ENCODE peak calls at places on chromosomes 5 and 9, in six cellular contexts. X is SIG-M5, H is mesendoderm, N is T47D, F is cerebellum, D is stomach. T is an unnamed sample.
A peak's percentile ranks its signal among the peaks of the same experiment; 100 is the strongest.

GRCh38 chr5:149853019-149853648 is 91.5 kb downstream of the PDE6A start:
- DNase-seq in X (no peak), H (peak; percentile 82), N (peak; percentile 82), F (peak; percentile 75), D (peak; percentile 80), T (no peak)

GRCh38 chr9:32524558-32525461 is 1.2 kb downstream of the RIGI start:
- DNase-seq in X (no peak), H (peak; percentile 93), N (peak; percentile 70), F (no peak), D (peak; percentile 71), T (no peak)

GRCh38 chr9:127290666-127291065 is 26.1 kb downstream of the GARNL3 start:
- DNase-seq in X (no peak), H (no peak), N (no peak), F (no peak), D (no peak), T (no peak)

GRCh38 chr5:135203593-135204036 is 169.6 kb upstream of the PITX1 start:
- DNase-seq in X (no peak), H (peak; percentile 48), N (peak; percentile 69), F (no peak), D (no peak), T (no peak)

GRCh38 chr9:128946945-128947422 is 419 bp downstream of the DOLK start:
- DNase-seq in X (no peak), H (peak; percentile 29), N (peak; percentile 44), F (peak; percentile 56), D (peak; percentile 33), T (no peak)

GRCh38 chr5:175257847-175258194 is 186.2 kb downstream of the DRD1 start:
- DNase-seq in X (no peak), H (no peak), N (no peak), F (no peak), D (no peak), T (no peak)

GRCh38 chr9:93679536-93680444 is 103.4 kb downstream of the PHF2 start:
- DNase-seq in X (no peak), H (no peak), N (no peak), F (no peak), D (peak; percentile 22), T (no peak)

GRCh38 chr5:120457839-120458507 is 6.1 kb upstream of the PRR16 start:
- DNase-seq in X (no peak), H (peak; percentile 64), N (peak; percentile 81), F (peak; percentile 16), D (peak; percentile 82), T (no peak)

GRCh38 chr9:127574089-127574921 is 37.8 kb upstream of the STXBP1 start:
- DNase-seq in X (no peak), H (no peak), N (peak; percentile 99), F (peak; percentile 74), D (peak; percentile 97), T (no peak)

GRCh38 chr9:129336601-129337286 is 158.7 kb upstream of the IER5L start:
- DNase-seq in X (no peak), H (peak; percentile 75), N (no peak), F (peak; percentile 45), D (peak; percentile 67), T (no peak)

GRCh38 chr9:36987891-36988290 is 46.2 kb downstream of the PAX5 start:
- DNase-seq in X (no peak), H (no peak), N (no peak), F (no peak), D (no peak), T (no peak)

GRCh38 chr5:172299916-172300439 is 16.4 kb upstream of the UBTD2 start:
- DNase-seq in X (no peak), H (no peak), N (no peak), F (no peak), D (no peak), T (no peak)

GRCh38 chr5:115487168-115487567 is 57.4 kb downstream of the FEM1C start:
- DNase-seq in X (no peak), H (no peak), N (no peak), F (no peak), D (no peak), T (no peak)

GRCh38 chr5:172691886-172692285 is 50.8 kb downstream of the NEURL1B start:
- DNase-seq in X (no peak), H (peak; percentile 68), N (no peak), F (no peak), D (no peak), T (no peak)

GRCh38 chr5:173629628-173630027 is 13.2 kb upstream of the BOD1 start:
- DNase-seq in X (no peak), H (peak; percentile 67), N (no peak), F (no peak), D (no peak), T (no peak)

GRCh38 chr5:12323637-12324229 is 419.5 kb upstream of the CTNND2 start:
- DNase-seq in X (no peak), H (peak; percentile 52), N (peak; percentile 9), F (no peak), D (no peak), T (no peak)

GRCh38 chr9:14419302-14419937 is 105.5 kb upstream of the NFIB start:
- DNase-seq in X (no peak), H (no peak), N (no peak), F (peak; percentile 44), D (no peak), T (no peak)

GRCh38 chr9:92242115-92242778 is 51.2 kb downstream of the IARS1 start:
- DNase-seq in X (no peak), H (peak; percentile 28), N (no peak), F (no peak), D (no peak), T (no peak)

GRCh38 chr5:173739741-173740140 is 123.3 kb upstream of the BOD1 start:
- DNase-seq in X (no peak), H (peak; percentile 44), N (peak; percentile 32), F (no peak), D (no peak), T (no peak)

GRCh38 chr5:140038373-140038957 is 4.6 kb downstream of the NRG2 start:
- DNase-seq in X (no peak), H (peak; percentile 93), N (no peak), F (no peak), D (no peak), T (no peak)

GRCh38 chr9:95425910-95426551 is 90.7 kb downstream of the PTCH1 start:
- DNase-seq in X (no peak), H (no peak), N (peak; percentile 10), F (no peak), D (no peak), T (no peak)

GRCh38 chr5:65087154-65087553 is 318.4 kb downstream of the CWC27 start:
- DNase-seq in X (no peak), H (no peak), N (no peak), F (no peak), D (no peak), T (no peak)

GRCh38 chr9:134325813-134326753 is at the start of gene RXRA:
- DNase-seq in X (no peak), H (peak; percentile 82), N (peak; percentile 96), F (peak; percentile 78), D (peak; percentile 90), T (peak; percentile 7)

GRCh38 chr5:176780071-176780850 is 30.1 kb upstream of the UNC5A start:
- DNase-seq in X (no peak), H (no peak), N (no peak), F (no peak), D (no peak), T (no peak)

GRCh38 chr5:142874537-142874936 is 104.4 kb downstream of the ARHGAP26 start:
- DNase-seq in X (no peak), H (no peak), N (peak; percentile 55), F (peak; percentile 39), D (peak; percentile 97), T (no peak)

GRCh38 chr5:111857067-111857466 is 100.1 kb upstream of the NREP start:
- DNase-seq in X (no peak), H (no peak), N (peak; percentile 21), F (peak; percentile 31), D (peak; percentile 34), T (no peak)

GRCh38 chr9:109742759-109743388 is 37.1 kb upstream of the PALM2AKAP2 start:
- DNase-seq in X (no peak), H (peak; percentile 44), N (no peak), F (no peak), D (no peak), T (no peak)

GRCh38 chr5:82164957-82165698 is 113.0 kb downstream of the RPS23 start:
- DNase-seq in X (no peak), H (peak; percentile 65), N (no peak), F (peak; percentile 26), D (no peak), T (no peak)

GRCh38 chr9:29668732-29669131 is 2095.5 kb upstream of the C9orf72 start:
- DNase-seq in X (no peak), H (no peak), N (no peak), F (no peak), D (no peak), T (no peak)

GRCh38 chr9:95135756-95136155 is 181.8 kb downstream of the FANCC start:
- DNase-seq in X (no peak), H (no peak), N (no peak), F (no peak), D (no peak), T (no peak)

GRCh38 chr5:42870882-42871418 is 59.3 kb upstream of the SELENOP start:
- DNase-seq in X (no peak), H (peak; percentile 92), N (no peak), F (no peak), D (no peak), T (no peak)

GRCh38 chr5:74641778-74642542 is 1.4 kb upstream of the ENC1 start:
- DNase-seq in X (no peak), H (peak; percentile 80), N (peak; percentile 87), F (peak; percentile 11), D (peak; percentile 51), T (peak; percentile 57)

GRCh38 chr9:131667576-131667975 is 72.3 kb downstream of the RAPGEF1 start:
- DNase-seq in X (no peak), H (no peak), N (no peak), F (no peak), D (no peak), T (no peak)

GRCh38 chr5:54795284-54795683 is 190.1 kb downstream of the ESM1 start:
- DNase-seq in X (no peak), H (no peak), N (no peak), F (no peak), D (no peak), T (no peak)

GRCh38 chr5:56900858-56901578 is 8.4 kb upstream of the SETD9 start:
- DNase-seq in X (no peak), H (peak; percentile 47), N (peak; percentile 69), F (peak; percentile 37), D (no peak), T (peak; percentile 32)

GRCh38 chr5:119439140-119439625 is 13.1 kb upstream of the HSD17B4 start:
- DNase-seq in X (no peak), H (no peak), N (peak; percentile 75), F (no peak), D (peak; percentile 64), T (no peak)

GRCh38 chr9:26955222-26955903 is 849 bp upstream of the IFT74 start:
- DNase-seq in X (peak; percentile 25), H (peak; percentile 31), N (no peak), F (no peak), D (no peak), T (no peak)